ENCODE peak calls at places on chromosome 6, in six cellular contexts. D is thoracic aorta, O is RPMI8226, J is NCI-H1105, Z is left cardiac atrium, M is B cell. G is an unnamed sample.

GRCh38 chr6:158648682-158649131 is 1.1 kb upstream of the SYTL3 start:
- DNase-seq in D (no peak), O (no peak), J (no peak), Z (no peak), M (no peak), G (peak)

GRCh38 chr6:3698021-3698420 is 53.5 kb downstream of the PXDC1 start:
- DNase-seq in D (no peak), O (no peak), J (no peak), Z (no peak), M (no peak), G (no peak)

GRCh38 chr6:1485678-1486077 is 96.3 kb downstream of the FOXF2 start:
- DNase-seq in D (no peak), O (no peak), J (no peak), Z (no peak), M (no peak), G (no peak)

GRCh38 chr6:138500045-138500665 is 861 bp upstream of the NHSL1 start:
- DNase-seq in D (no peak), O (no peak), J (no peak), Z (no peak), M (no peak), G (no peak)

GRCh38 chr6:139984317-139984716 is 609.9 kb upstream of the CITED2 start:
- DNase-seq in D (no peak), O (no peak), J (no peak), Z (no peak), M (no peak), G (no peak)

GRCh38 chr6:1817033-1817761 is 207.5 kb downstream of the FOXC1 start:
- DNase-seq in D (no peak), O (no peak), J (no peak), Z (no peak), M (no peak), G (no peak)

GRCh38 chr6:136524339-136524935 is 25.8 kb downstream of the MAP7 start:
- DNase-seq in D (no peak), O (no peak), J (no peak), Z (no peak), M (no peak), G (no peak)

GRCh38 chr6:33288942-33289783 is at the start of the genes PFDN6 and WDR46:
- DNase-seq in D (peak), O (peak), J (peak), Z (peak), M (peak), G (peak)

GRCh38 chr6:85449388-85449817 is 480 bp upstream of the NT5E start:
- DNase-seq in D (no peak), O (peak), J (no peak), Z (peak), M (peak), G (no peak)

G was measured in sciatic nerve.